ENCODE peak calls at places on chromosome X, in five cellular contexts. One of them, this sample, is unnamed.
A peak's percentile ranks its signal among the peaks of the same experiment; 100 is the strongest.

GRCh38 chrX:15299945-15300851 is 15.2 kb downstream of the ASB11 start:
- DNase-seq in WTC11: no peak
- DNase-seq in endothelial cell: no peak
- DNase-seq in upper lobe of right lung: no peak
- DNase-seq in AG10803: peak; percentile 17
- DNase-seq in this sample: peak; percentile 8

GRCh38 chrX:108090474-108091265 is 672 bp downstream of the PSMD10 start:
- DNase-seq in upper lobe of right lung: no peak
- DNase-seq in AG10803: peak; percentile 59
- DNase-seq in WTC11: no peak
- DNase-seq in endothelial cell: no peak
- DNase-seq in this sample: no peak

GRCh38 chrX:119194631-119195030 is 41.5 kb upstream of the PGRMC1 start:
- DNase-seq in WTC11: no peak
- DNase-seq in AG10803: peak; percentile 48
- DNase-seq in endothelial cell: no peak
- DNase-seq in upper lobe of right lung: no peak
- DNase-seq in this sample: peak; percentile 14

GRCh38 chrX:14029039-14029424 is 660 bp downstream of the GEMIN8 start:
- DNase-seq in upper lobe of right lung: no peak
- DNase-seq in WTC11: no peak
- DNase-seq in AG10803: no peak
- DNase-seq in endothelial cell: no peak
- DNase-seq in this sample: no peak

GRCh38 chrX:110178179-110178865 is 139.6 kb downstream of the AMMECR1 start:
- DNase-seq in AG10803: no peak
- DNase-seq in endothelial cell: no peak
- DNase-seq in WTC11: no peak
- DNase-seq in upper lobe of right lung: no peak
- DNase-seq in this sample: no peak

GRCh38 chrX:101452051-101452450 is 33.2 kb upstream of the ARMCX4 start:
- DNase-seq in AG10803: no peak
- DNase-seq in upper lobe of right lung: no peak
- DNase-seq in WTC11: no peak
- DNase-seq in endothelial cell: no peak
- DNase-seq in this sample: no peak

GRCh38 chrX:81729269-81729777 is 527.4 kb downstream of the SH3BGRL start:
- DNase-seq in endothelial cell: no peak
- DNase-seq in AG10803: no peak
- DNase-seq in upper lobe of right lung: no peak
- DNase-seq in WTC11: no peak
- DNase-seq in this sample: no peak

GRCh38 chrX:23644744-23645143 is 22.5 kb upstream of the PRDX4 start:
- DNase-seq in AG10803: no peak
- DNase-seq in WTC11: no peak
- DNase-seq in endothelial cell: no peak
- DNase-seq in upper lobe of right lung: no peak
- DNase-seq in this sample: no peak

GRCh38 chrX:116499780-116500179 is 37.0 kb upstream of the CT83 start:
- DNase-seq in WTC11: no peak
- DNase-seq in upper lobe of right lung: no peak
- DNase-seq in endothelial cell: no peak
- DNase-seq in AG10803: peak; percentile 1
- DNase-seq in this sample: no peak

GRCh38 chrX:100662791-100663190 is 18.8 kb downstream of the SRPX2 start:
- DNase-seq in AG10803: no peak
- DNase-seq in WTC11: no peak
- DNase-seq in endothelial cell: no peak
- DNase-seq in upper lobe of right lung: no peak
- DNase-seq in this sample: no peak

GRCh38 chrX:136658151-136658550 is 10.2 kb downstream of the CD40LG start:
- DNase-seq in WTC11: no peak
- DNase-seq in upper lobe of right lung: no peak
- DNase-seq in endothelial cell: no peak
- DNase-seq in AG10803: no peak
- DNase-seq in this sample: no peak

GRCh38 chrX:13396887-13397286 is 77.0 kb upstream of the ATXN3L start:
- DNase-seq in upper lobe of right lung: no peak
- DNase-seq in endothelial cell: no peak
- DNase-seq in AG10803: peak; percentile 75
- DNase-seq in WTC11: no peak
- DNase-seq in this sample: no peak

GRCh38 chrX:129310000-129310399 is 213.3 kb downstream of the SMARCA1 start:
- DNase-seq in WTC11: no peak
- DNase-seq in upper lobe of right lung: no peak
- DNase-seq in AG10803: no peak
- DNase-seq in endothelial cell: no peak
- DNase-seq in this sample: peak; percentile 25

GRCh38 chrX:111124418-111124817 is 28.4 kb downstream of the PAK3 start:
- DNase-seq in WTC11: no peak
- DNase-seq in endothelial cell: no peak
- DNase-seq in upper lobe of right lung: no peak
- DNase-seq in AG10803: no peak
- DNase-seq in this sample: no peak

GRCh38 chrX:119690921-119691716 is 1.8 kb downstream of the SEPTIN6 start:
- DNase-seq in upper lobe of right lung: no peak
- DNase-seq in endothelial cell: no peak
- DNase-seq in AG10803: peak; percentile 59
- DNase-seq in WTC11: no peak
- DNase-seq in this sample: peak; percentile 76

This sample was measured in ELF-1.